ENCODE peak calls at places on chromosomes 12 and 14, in nine cellular contexts. One of them, this sample, is unnamed.

GRCh38 chr14:54947230-54947629 is 44.6 kb upstream of the GCH1 start:
- DNase-seq in tibial artery: no peak
- DNase-seq in thoracic aorta: no peak
- DNase-seq in left ventricle myocardium inferior: no peak
- DNase-seq in tibial nerve: no peak
- DNase-seq in CD8-positive, alpha-beta T cell: no peak
- DNase-seq in breast epithelium: no peak
- DNase-seq in astrocyte: no peak
- DNase-seq in mucosa of descending colon: no peak
- DNase-seq in this sample: no peak

GRCh38 chr14:56205906-56206305 is 87.7 kb downstream of the PELI2 start:
- DNase-seq in tibial artery: no peak
- DNase-seq in thoracic aorta: no peak
- DNase-seq in left ventricle myocardium inferior: no peak
- DNase-seq in tibial nerve: no peak
- DNase-seq in CD8-positive, alpha-beta T cell: no peak
- DNase-seq in breast epithelium: no peak
- DNase-seq in astrocyte: no peak
- DNase-seq in mucosa of descending colon: no peak
- DNase-seq in this sample: no peak

GRCh38 chr14:31196839-31197477 is 10.6 kb downstream of the HECTD1 start:
- DNase-seq in tibial artery: no peak
- DNase-seq in thoracic aorta: no peak
- DNase-seq in left ventricle myocardium inferior: no peak
- DNase-seq in tibial nerve: no peak
- DNase-seq in CD8-positive, alpha-beta T cell: no peak
- DNase-seq in breast epithelium: no peak
- DNase-seq in astrocyte: no peak
- DNase-seq in mucosa of descending colon: no peak
- DNase-seq in this sample: no peak

GRCh38 chr12:1925125-1925963 is 6.9 kb upstream of the CACNA2D4 start:
- DNase-seq in tibial artery: peak; percentile 55
- DNase-seq in thoracic aorta: no peak
- DNase-seq in left ventricle myocardium inferior: no peak
- DNase-seq in tibial nerve: no peak
- DNase-seq in CD8-positive, alpha-beta T cell: peak; percentile 11
- DNase-seq in breast epithelium: no peak
- DNase-seq in astrocyte: no peak
- DNase-seq in mucosa of descending colon: no peak
- DNase-seq in this sample: no peak

GRCh38 chr14:23217032-23217431 is 20.7 kb upstream of the RNF212B start:
- DNase-seq in tibial artery: no peak
- DNase-seq in thoracic aorta: no peak
- DNase-seq in left ventricle myocardium inferior: no peak
- DNase-seq in tibial nerve: no peak
- DNase-seq in CD8-positive, alpha-beta T cell: no peak
- DNase-seq in breast epithelium: no peak
- DNase-seq in astrocyte: no peak
- DNase-seq in mucosa of descending colon: no peak
- DNase-seq in this sample: no peak

GRCh38 chr14:72503271-72503670 is 390.6 kb downstream of the DPF3 start:
- DNase-seq in tibial artery: no peak
- DNase-seq in thoracic aorta: no peak
- DNase-seq in left ventricle myocardium inferior: no peak
- DNase-seq in tibial nerve: no peak
- DNase-seq in CD8-positive, alpha-beta T cell: no peak
- DNase-seq in breast epithelium: no peak
- DNase-seq in astrocyte: no peak
- DNase-seq in mucosa of descending colon: no peak
- DNase-seq in this sample: no peak

GRCh38 chr12:72207756-72208155 is 64.4 kb upstream of the TRHDE start:
- DNase-seq in tibial artery: no peak
- DNase-seq in thoracic aorta: no peak
- DNase-seq in left ventricle myocardium inferior: no peak
- DNase-seq in tibial nerve: no peak
- DNase-seq in CD8-positive, alpha-beta T cell: no peak
- DNase-seq in breast epithelium: no peak
- DNase-seq in astrocyte: peak; percentile 11
- DNase-seq in mucosa of descending colon: no peak
- DNase-seq in this sample: no peak

GRCh38 chr14:57729208-57730187 is 136.4 kb downstream of the SLC35F4 start:
- DNase-seq in tibial artery: no peak
- DNase-seq in thoracic aorta: no peak
- DNase-seq in left ventricle myocardium inferior: no peak
- DNase-seq in tibial nerve: no peak
- DNase-seq in CD8-positive, alpha-beta T cell: no peak
- DNase-seq in breast epithelium: no peak
- DNase-seq in astrocyte: no peak
- DNase-seq in mucosa of descending colon: no peak
- DNase-seq in this sample: no peak

GRCh38 chr12:90211017-90211416 is 502.4 kb upstream of the ATP2B1 start:
- DNase-seq in tibial artery: no peak
- DNase-seq in thoracic aorta: no peak
- DNase-seq in left ventricle myocardium inferior: no peak
- DNase-seq in tibial nerve: no peak
- DNase-seq in CD8-positive, alpha-beta T cell: no peak
- DNase-seq in breast epithelium: no peak
- DNase-seq in astrocyte: peak; percentile 85
- DNase-seq in mucosa of descending colon: no peak
- DNase-seq in this sample: no peak

DNA sequence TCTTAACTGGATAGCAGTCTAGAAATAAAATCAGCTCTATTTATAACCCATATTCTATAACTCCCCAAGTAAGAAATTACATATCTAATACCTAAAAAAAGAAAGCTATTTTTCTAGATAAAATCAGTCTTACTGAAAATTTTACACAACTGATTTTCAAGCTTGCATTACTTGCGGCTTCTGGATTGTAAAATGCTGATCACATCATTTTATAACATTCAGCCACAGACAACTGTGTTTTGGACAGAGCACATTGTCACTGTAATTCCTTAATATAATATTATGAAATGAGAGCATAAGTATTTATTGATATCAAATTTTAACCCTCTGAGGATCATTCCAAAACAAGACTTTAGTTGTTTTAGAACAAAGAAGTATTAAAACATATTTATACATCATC is 78.5 kb upstream of the ARID2 start:
- DNase-seq in tibial artery: no peak
- DNase-seq in thoracic aorta: no peak
- DNase-seq in left ventricle myocardium inferior: no peak
- DNase-seq in tibial nerve: no peak
- DNase-seq in CD8-positive, alpha-beta T cell: no peak
- DNase-seq in breast epithelium: no peak
- DNase-seq in astrocyte: no peak
- DNase-seq in mucosa of descending colon: no peak
- DNase-seq in this sample: no peak
- H3K9me3 ChIP-seq in tibial artery: no peaks in the 10 kb centered on the region
- H3K9me3 ChIP-seq in thoracic aorta: no peaks in the 10 kb centered on the region
- H3K9me3 ChIP-seq in left ventricle myocardium inferior: no peaks in the 10 kb centered on the region
- H3K9me3 ChIP-seq in tibial nerve: no peaks in the 10 kb centered on the region
- H3K9me3 ChIP-seq in CD8-positive, alpha-beta T cell: no peaks in the 10 kb centered on the region
- H3K9me3 ChIP-seq in breast epithelium: no peaks in the 10 kb centered on the region
- H3K9me3 ChIP-seq in astrocyte: no peaks in the 10 kb centered on the region
- H3K9me3 ChIP-seq in mucosa of descending colon: no peaks in the 10 kb centered on the region
- H3K9me3 ChIP-seq in this sample: no peaks in the 10 kb centered on the region

GRCh38 chr12:34405286-34406227 is 383.3 kb downstream of the ALG10 start:
- DNase-seq in tibial artery: peak; percentile 42
- DNase-seq in thoracic aorta: no peak
- DNase-seq in left ventricle myocardium inferior: peak; percentile 8
- DNase-seq in tibial nerve: no peak
- DNase-seq in CD8-positive, alpha-beta T cell: peak; percentile 23
- DNase-seq in breast epithelium: peak; percentile 30
- DNase-seq in astrocyte: no peak
- DNase-seq in mucosa of descending colon: peak; percentile 17
- DNase-seq in this sample: peak; percentile 2

GRCh38 chr12:34402899-34403705 is 380.8 kb downstream of the ALG10 start:
- DNase-seq in tibial artery: peak; percentile 51
- DNase-seq in thoracic aorta: no peak
- DNase-seq in left ventricle myocardium inferior: peak; percentile 5
- DNase-seq in tibial nerve: no peak
- DNase-seq in CD8-positive, alpha-beta T cell: peak; percentile 21
- DNase-seq in breast epithelium: peak; percentile 35
- DNase-seq in astrocyte: no peak
- DNase-seq in mucosa of descending colon: peak; percentile 31
- DNase-seq in this sample: peak; percentile 7

GRCh38 chr12:34403706-34404376 is 381.5 kb downstream of the ALG10 start:
- DNase-seq in tibial artery: peak; percentile 56
- DNase-seq in thoracic aorta: peak; percentile 1
- DNase-seq in left ventricle myocardium inferior: peak; percentile 3
- DNase-seq in tibial nerve: no peak
- DNase-seq in CD8-positive, alpha-beta T cell: peak; percentile 34
- DNase-seq in breast epithelium: peak; percentile 20
- DNase-seq in astrocyte: no peak
- DNase-seq in mucosa of descending colon: peak; percentile 14
- DNase-seq in this sample: peak; percentile 3

GRCh38 chr12:34406228-34406995 is 384.1 kb downstream of the ALG10 start:
- DNase-seq in tibial artery: peak; percentile 28
- DNase-seq in thoracic aorta: peak; percentile 1
- DNase-seq in left ventricle myocardium inferior: peak; percentile 3
- DNase-seq in tibial nerve: no peak
- DNase-seq in CD8-positive, alpha-beta T cell: peak; percentile 23
- DNase-seq in breast epithelium: no peak
- DNase-seq in astrocyte: no peak
- DNase-seq in mucosa of descending colon: peak; percentile 21
- DNase-seq in this sample: peak; percentile 23

DNA sequence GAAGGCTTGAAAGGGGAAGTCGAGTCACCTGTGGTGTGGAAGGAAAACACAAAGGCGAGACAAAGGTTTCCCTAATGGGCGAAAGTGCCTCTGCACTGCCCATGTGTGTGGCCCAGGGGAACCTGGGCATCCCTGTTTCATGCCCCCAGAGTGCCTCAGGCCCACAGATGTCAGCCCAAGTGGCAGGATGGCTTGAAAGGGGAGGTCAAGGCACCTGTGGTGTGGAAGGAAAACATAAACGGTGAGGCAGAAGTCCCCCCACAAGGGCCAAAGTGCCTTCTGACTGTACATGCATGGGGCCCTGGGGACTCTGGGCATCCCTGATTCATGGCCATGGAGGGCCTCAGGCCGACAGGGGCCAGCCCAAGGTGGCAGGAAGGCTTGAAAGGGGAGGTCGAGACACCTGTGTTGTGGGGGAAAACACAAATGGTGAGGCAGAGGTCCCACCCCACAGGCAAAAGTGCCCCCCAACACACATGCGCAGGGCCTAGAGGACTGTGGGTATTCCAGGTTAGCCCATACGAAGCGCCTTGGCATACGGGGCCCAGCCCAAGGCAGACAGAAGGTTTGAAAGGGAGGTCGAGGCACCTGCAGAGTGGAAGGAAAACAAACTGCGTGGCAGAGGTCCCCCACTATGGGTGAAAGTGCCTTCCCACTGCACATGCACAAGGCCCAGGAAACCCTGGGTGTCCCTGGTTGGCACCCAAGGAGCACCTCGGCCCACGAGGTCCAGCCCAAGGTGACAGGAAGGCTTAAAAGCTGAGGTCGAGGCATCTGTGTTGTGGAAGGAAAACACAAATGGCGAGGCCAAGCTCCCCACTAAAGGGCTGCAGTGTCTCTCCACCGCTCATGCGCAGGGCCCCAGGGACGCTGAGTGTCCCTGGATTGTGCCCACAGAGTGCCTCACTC is 382.3 kb downstream of the ALG10 start:
- DNase-seq in tibial artery: peak; percentile 40
- DNase-seq in thoracic aorta: no peak
- DNase-seq in left ventricle myocardium inferior: peak; percentile 1
- DNase-seq in tibial nerve: no peak
- DNase-seq in CD8-positive, alpha-beta T cell: peak; percentile 17
- DNase-seq in breast epithelium: peak; percentile 22
- DNase-seq in astrocyte: no peak
- DNase-seq in mucosa of descending colon: peak; percentile 25
- DNase-seq in this sample: peak; percentile 13
- H3K9me3 ChIP-seq in tibial artery: peaks cover 6% of the 10 kb centered on the region
- H3K9me3 ChIP-seq in thoracic aorta: peaks cover 42% of the 10 kb centered on the region
- H3K9me3 ChIP-seq in left ventricle myocardium inferior: peaks cover 98% of the 10 kb centered on the region
- H3K9me3 ChIP-seq in tibial nerve: peaks cover 22% of the 10 kb centered on the region
- H3K9me3 ChIP-seq in CD8-positive, alpha-beta T cell: peaks cover 9% of the 10 kb centered on the region
- H3K9me3 ChIP-seq in breast epithelium: peaks cover 97% of the 10 kb centered on the region
- H3K9me3 ChIP-seq in astrocyte: peaks cover 42% of the 10 kb centered on the region
- H3K9me3 ChIP-seq in mucosa of descending colon: peaks cover 100% of the 10 kb centered on the region
- H3K9me3 ChIP-seq in this sample: peaks cover 12% of the 10 kb centered on the region

GRCh38 chr12:130223767-130224244 is 61.5 kb downstream of the FZD10 start:
- DNase-seq in tibial artery: no peak
- DNase-seq in thoracic aorta: no peak
- DNase-seq in left ventricle myocardium inferior: no peak
- DNase-seq in tibial nerve: no peak
- DNase-seq in CD8-positive, alpha-beta T cell: no peak
- DNase-seq in breast epithelium: no peak
- DNase-seq in astrocyte: no peak
- DNase-seq in mucosa of descending colon: no peak
- DNase-seq in this sample: no peak

GRCh38 chr12:130226771-130227170 is 64.5 kb downstream of the FZD10 start:
- DNase-seq in tibial artery: no peak
- DNase-seq in thoracic aorta: no peak
- DNase-seq in left ventricle myocardium inferior: no peak
- DNase-seq in tibial nerve: no peak
- DNase-seq in CD8-positive, alpha-beta T cell: no peak
- DNase-seq in breast epithelium: no peak
- DNase-seq in astrocyte: no peak
- DNase-seq in mucosa of descending colon: no peak
- DNase-seq in this sample: no peak

GRCh38 chr12:130224613-130225012 is 62.3 kb downstream of the FZD10 start:
- DNase-seq in tibial artery: no peak
- DNase-seq in thoracic aorta: no peak
- DNase-seq in left ventricle myocardium inferior: no peak
- DNase-seq in tibial nerve: no peak
- DNase-seq in CD8-positive, alpha-beta T cell: no peak
- DNase-seq in breast epithelium: no peak
- DNase-seq in astrocyte: no peak
- DNase-seq in mucosa of descending colon: no peak
- DNase-seq in this sample: no peak

GRCh38 chr12:130227641-130228040 is 65.4 kb downstream of the FZD10 start:
- DNase-seq in tibial artery: no peak
- DNase-seq in thoracic aorta: no peak
- DNase-seq in left ventricle myocardium inferior: no peak
- DNase-seq in tibial nerve: no peak
- DNase-seq in CD8-positive, alpha-beta T cell: no peak
- DNase-seq in breast epithelium: no peak
- DNase-seq in astrocyte: no peak
- DNase-seq in mucosa of descending colon: no peak
- DNase-seq in this sample: no peak

DNA sequence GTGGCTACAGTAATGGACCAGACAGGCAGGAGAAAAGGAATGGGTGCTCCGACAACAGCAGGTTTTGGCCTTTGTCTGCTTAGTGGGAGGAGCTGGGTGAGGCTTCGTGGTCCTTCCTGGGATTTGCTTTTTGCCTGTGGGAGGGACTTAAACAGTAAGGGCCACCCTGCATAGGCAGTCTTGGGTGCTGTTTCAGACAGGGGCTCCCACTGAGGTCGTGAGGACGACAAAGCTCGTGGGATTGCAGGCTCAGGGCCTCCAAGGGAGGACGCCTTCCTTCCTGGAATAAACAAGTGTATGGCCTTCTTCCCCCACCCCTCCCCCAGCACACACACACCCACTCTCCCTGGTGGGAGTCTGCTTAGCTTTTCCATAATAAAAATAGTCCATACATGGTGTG is 63.1 kb downstream of the FZD10 start:
- DNase-seq in tibial artery: no peak
- DNase-seq in thoracic aorta: no peak
- DNase-seq in left ventricle myocardium inferior: no peak
- DNase-seq in tibial nerve: no peak
- DNase-seq in CD8-positive, alpha-beta T cell: no peak
- DNase-seq in breast epithelium: no peak
- DNase-seq in astrocyte: no peak
- DNase-seq in mucosa of descending colon: no peak
- DNase-seq in this sample: no peak
- H3K9me3 ChIP-seq in tibial artery: no peaks in the 10 kb centered on the region
- H3K9me3 ChIP-seq in thoracic aorta: no peaks in the 10 kb centered on the region
- H3K9me3 ChIP-seq in left ventricle myocardium inferior: peaks cover 11% of the 10 kb centered on the region
- H3K9me3 ChIP-seq in tibial nerve: no peaks in the 10 kb centered on the region
- H3K9me3 ChIP-seq in CD8-positive, alpha-beta T cell: no peaks in the 10 kb centered on the region
- H3K9me3 ChIP-seq in breast epithelium: no peaks in the 10 kb centered on the region
- H3K9me3 ChIP-seq in astrocyte: peaks cover 18% of the 10 kb centered on the region
- H3K9me3 ChIP-seq in mucosa of descending colon: no peaks in the 10 kb centered on the region
- H3K9me3 ChIP-seq in this sample: no peaks in the 10 kb centered on the region

GRCh38 chr12:6782903-6783571 is 6.3 kb upstream of the CD4 start:
- DNase-seq in tibial artery: no peak
- DNase-seq in thoracic aorta: no peak
- DNase-seq in left ventricle myocardium inferior: no peak
- DNase-seq in tibial nerve: no peak
- DNase-seq in CD8-positive, alpha-beta T cell: no peak
- DNase-seq in breast epithelium: no peak
- DNase-seq in astrocyte: no peak
- DNase-seq in mucosa of descending colon: no peak
- DNase-seq in this sample: no peak
- H3K9me3 ChIP-seq in tibial artery: no peaks in the 10 kb centered on the region
- H3K9me3 ChIP-seq in thoracic aorta: no peaks in the 10 kb centered on the region
- H3K9me3 ChIP-seq in left ventricle myocardium inferior: no peaks in the 10 kb centered on the region
- H3K9me3 ChIP-seq in tibial nerve: no peaks in the 10 kb centered on the region
- H3K9me3 ChIP-seq in CD8-positive, alpha-beta T cell: no peaks in the 10 kb centered on the region
- H3K9me3 ChIP-seq in breast epithelium: no peaks in the 10 kb centered on the region
- H3K9me3 ChIP-seq in astrocyte: no peaks in the 10 kb centered on the region
- H3K9me3 ChIP-seq in mucosa of descending colon: no peaks in the 10 kb centered on the region
- H3K9me3 ChIP-seq in this sample: no peaks in the 10 kb centered on the region

This sample was measured in psoas muscle.